ENCODE peak calls at places on chromosomes 3 and 15, in ten cellular contexts. H, S, Z, X, R, O, B, U, T and D are unnamed samples. For H3K4me1 and H3K36me3, the result is how much of the 10 kb centered on the place peaks cover.

GRCh38 chr3:135326851-135327250 is 531.8 kb downstream of the EPHB1 start:
- DNase-seq in R (no peak), U (no peak), H (no peak), S (no peak), T (no peak), O (no peak), Z (no peak), B (no peak), X (no peak), D (no peak)

GRCh38 chr15:64630403-64631107 is 144.8 kb downstream of the RBPMS2 start:
- DNase-seq in T (no peak), U (no peak), S (no peak), Z (no peak), B (peak), R (no peak), O (no peak), H (no peak), X (no peak), D (no peak)

GRCh38 chr3:177946515-177946914 is 589.7 kb upstream of the KCNMB2 start:
- DNase-seq in O (no peak), Z (no peak), T (no peak), X (no peak), R (no peak), S (no peak), H (no peak), U (no peak), B (no peak), D (no peak)

GRCh38 chr3:195013962-195014361 is 257.0 kb downstream of the XXYLT1 start:
- DNase-seq in B (no peak), R (no peak), X (no peak), T (peak), S (no peak), H (no peak), U (no peak), O (no peak), Z (no peak), D (no peak)

GRCh38 chr15:63389902-63390301 is 8.3 kb upstream of the CA12 start:
- DNase-seq in Z (peak), H (no peak), X (peak), T (no peak), S (no peak), O (peak), B (no peak), U (no peak), R (peak), D (no peak)

GRCh38 chr15:38247336-38247735 is 5.3 kb upstream of the SPRED1 start:
- DNase-seq in Z (no peak), U (no peak), S (no peak), H (no peak), B (no peak), O (no peak), T (no peak), X (no peak), R (no peak), D (no peak)

GRCh38 chr3:100004931-100005330 is 109.4 kb downstream of the FILIP1L start:
- DNase-seq in X (no peak), S (no peak), Z (no peak), U (no peak), R (no peak), H (no peak), O (no peak), T (no peak), B (no peak), D (peak)

GRCh38 chr3:113745273-113746068 is 578 bp downstream of the NAA50 start:
- DNase-seq in U (peak), R (peak), O (peak), Z (peak), H (peak), T (peak), X (peak), B (peak), S (peak), D (peak)

GRCh38 chr3:55090310-55090709 is 162.5 kb upstream of the LRTM1 start:
- DNase-seq in H (no peak), Z (no peak), U (no peak), S (no peak), X (no peak), T (no peak), B (no peak), O (no peak), R (no peak), D (no peak)

GRCh38 chr3:186567072-186567921 is at the start of gene TBCCD1:
- DNase-seq in O (peak), T (peak), R (peak), H (peak), Z (peak), S (peak), B (peak), U (peak), X (peak), D (peak)
- H3K4me1 ChIP-seq in O (half or more), T (under half), R (under half), H (under half), Z (under half), S (under half), B (under half), U (under half), X (under half), D (under half)

GRCh38 chr3:120417272-120417911 is 33.4 kb downstream of the FSTL1 start:
- DNase-seq in R (peak), B (peak), Z (peak), S (peak), U (peak), T (peak), X (peak), H (peak), O (peak), D (peak)
- TF ChIP-seq POLR2A in R (no peak), B (no peak), Z (no peak), S (no peak), U (no peak), T (no peak), X (peak), H (no peak), O (no peak), D (peak)

GRCh38 chr3:188067932-188068331 is 86.0 kb upstream of the LPP start:
- DNase-seq in H (no peak), O (no peak), U (no peak), X (no peak), B (no peak), Z (no peak), T (no peak), S (peak), R (no peak), D (no peak)
- H3K36me3 ChIP-seq in H (under half), O (under half), U (under half), X (under half), B (under half), Z (under half), T (under half), S (under half), R (under half), D (under half)

DNA sequence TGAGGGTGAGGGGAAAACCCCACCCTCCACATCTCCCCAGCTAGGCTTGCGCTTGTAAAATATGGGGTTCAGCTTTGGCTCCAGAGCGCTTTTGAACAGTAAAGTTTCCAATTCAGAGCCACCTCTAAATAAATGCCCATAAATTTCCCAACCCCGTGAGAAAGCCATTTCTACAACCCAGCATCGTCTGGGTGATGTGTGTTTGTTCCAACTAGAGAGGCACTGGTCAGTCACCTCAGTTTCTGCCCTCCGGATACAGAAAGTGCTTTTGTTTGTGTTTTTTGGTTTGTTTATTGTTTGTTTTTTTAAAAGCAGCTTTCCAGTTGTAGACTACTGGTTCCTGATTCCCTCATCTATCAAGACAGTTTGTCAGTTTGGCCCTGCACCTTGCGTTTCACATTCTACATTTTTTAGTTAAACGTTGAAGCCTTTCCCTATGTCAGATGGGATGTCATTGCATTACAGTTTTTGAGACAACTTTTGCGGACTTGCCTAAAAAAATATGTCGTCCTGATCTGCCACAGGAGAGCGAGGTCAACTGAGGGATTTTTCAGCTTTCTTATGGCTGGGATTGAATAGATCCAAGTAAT is 15.0 kb upstream of the SOX2 start:
- DNase-seq in R (no peak), U (no peak), O (no peak), H (no peak), Z (no peak), T (no peak), X (no peak), B (no peak), S (no peak), D (no peak)
- H3K4me1 ChIP-seq in R (under half), U (under half), O (under half), H (under half), Z (under half), T (under half), X (under half), B (under half), S (under half), D (under half)